ENCODE peak calls at places on chromosome 9, in ten cellular contexts. F is suprapubic skin, I is transverse colon, Y is SK-N-SH, R is upper lobe of left lung, W is GM12878, A is H1, K is HepG2, N is esophagus muscularis mucosa, Q is stomach. G is an unnamed sample.

GRCh38 chr9:26951794-26952193 is 4.4 kb upstream of the IFT74 start:
- DNase-seq in F (no peak), I (no peak), Y (no peak), R (no peak), W (no peak), A (no peak), K (no peak), N (no peak), Q (no peak), G (no peak)

GRCh38 chr9:91426123-91426745 is 2.6 kb upstream of the NFIL3 start:
- DNase-seq in F (no peak), I (no peak), Y (peak; percentile 43), R (no peak), W (no peak), A (no peak), K (peak; percentile 53), N (no peak), Q (no peak), G (no peak)

GRCh38 chr9:124088476-124088837 is 76.9 kb downstream of the LHX2 start:
- DNase-seq in F (no peak), I (no peak), Y (no peak), R (no peak), W (no peak), A (no peak), K (no peak), N (no peak), Q (no peak), G (no peak)

GRCh38 chr9:124792976-124793594 is 16.2 kb downstream of the OLFML2A start:
- DNase-seq in F (no peak), I (no peak), Y (no peak), R (peak; percentile 35), W (no peak), A (no peak), K (no peak), N (no peak), Q (no peak), G (no peak)

GRCh38 chr9:36504154-36504550 is 68.5 kb upstream of the MELK start:
- DNase-seq in F (no peak), I (no peak), Y (no peak), R (no peak), W (no peak), A (no peak), K (no peak), N (no peak), Q (no peak), G (no peak)

GRCh38 chr9:120910643-120911042 is 16.0 kb downstream of the TRAF1 start:
- DNase-seq in F (no peak), I (no peak), Y (no peak), R (no peak), W (no peak), A (no peak), K (no peak), N (no peak), Q (no peak), G (no peak)

GRCh38 chr9:72980600-72981265 is 27.9 kb upstream of the ALDH1A1 start:
- DNase-seq in F (no peak), I (no peak), Y (no peak), R (no peak), W (no peak), A (no peak), K (peak; percentile 80), N (no peak), Q (no peak), G (no peak)

GRCh38 chr9:137380171-137380570 is 42.8 kb downstream of the EXD3 start:
- DNase-seq in F (no peak), I (no peak), Y (peak; percentile 32), R (no peak), W (no peak), A (no peak), K (no peak), N (no peak), Q (no peak), G (no peak)

GRCh38 chr9:20618361-20618799 is 3.9 kb downstream of the MLLT3 start:
- DNase-seq in F (no peak), I (peak; percentile 45), Y (no peak), R (peak; percentile 56), W (no peak), A (no peak), K (peak; percentile 14), N (no peak), Q (peak; percentile 54), G (no peak)

GRCh38 chr9:16320338-16320902 is 550.0 kb downstream of the BNC2 start:
- DNase-seq in F (peak; percentile 67), I (no peak), Y (no peak), R (no peak), W (no peak), A (no peak), K (no peak), N (no peak), Q (no peak), G (peak; percentile 38)

GRCh38 chr9:107455461-107456155 is 34.0 kb downstream of the KLF4 start:
- DNase-seq in F (no peak), I (no peak), Y (no peak), R (no peak), W (no peak), A (no peak), K (no peak), N (no peak), Q (no peak), G (no peak)

GRCh38 chr9:69044226-69045219 is 9.0 kb downstream of the FXN start:
- DNase-seq in F (no peak), I (no peak), Y (peak; percentile 50), R (no peak), W (no peak), A (no peak), K (no peak), N (no peak), Q (no peak), G (no peak)

GRCh38 chr9:69180670-69181069 is 6.6 kb downstream of the TJP2 start:
- DNase-seq in F (no peak), I (peak; percentile 22), Y (peak; percentile 74), R (peak; percentile 53), W (no peak), A (no peak), K (peak; percentile 93), N (no peak), Q (peak; percentile 54), G (no peak)

GRCh38 chr9:3434594-3434993 is 91.2 kb downstream of the RFX3 start:
- DNase-seq in F (no peak), I (no peak), Y (no peak), R (no peak), W (no peak), A (no peak), K (no peak), N (no peak), Q (no peak), G (no peak)

GRCh38 chr9:63859475-63860215 is 1425.4 kb downstream of the FOXD4L5 start:
- DNase-seq in F (no peak), I (no peak), Y (peak; percentile 86), R (no peak), W (no peak), A (no peak), K (peak; percentile 49), N (peak; percentile 92), Q (no peak), G (no peak)

GRCh38 chr9:125990793-125991220 is 243.6 kb downstream of the PBX3 start:
- DNase-seq in F (no peak), I (no peak), Y (peak; percentile 91), R (peak; percentile 13), W (no peak), A (no peak), K (no peak), N (no peak), Q (no peak), G (peak; percentile 59)
- TF ChIP-seq POLR2AphosphoS5 in F (no peak), I (no peak), Y (no peak), R (no peak), W (no peak), A (no peak), K (no peak), N (no peak), Q (no peak), G (no peak)

GRCh38 chr9:129498451-129499376 is 122.2 kb downstream of the C9orf50 start:
- DNase-seq in F (no peak), I (no peak), Y (no peak), R (no peak), W (no peak), A (no peak), K (no peak), N (no peak), Q (no peak), G (no peak)

GRCh38 chr9:129500863-129501770 is 119.8 kb downstream of the C9orf50 start:
- DNase-seq in F (no peak), I (no peak), Y (no peak), R (no peak), W (no peak), A (no peak), K (no peak), N (no peak), Q (no peak), G (no peak)

GRCh38 chr9:129504404-129504803 is 116.5 kb downstream of the C9orf50 start:
- DNase-seq in F (no peak), I (no peak), Y (no peak), R (no peak), W (no peak), A (no peak), K (no peak), N (no peak), Q (no peak), G (no peak)

GRCh38 chr9:129500166-129500862 is 120.6 kb downstream of the C9orf50 start:
- DNase-seq in F (no peak), I (no peak), Y (peak; percentile 73), R (no peak), W (no peak), A (peak; percentile 65), K (no peak), N (no peak), Q (no peak), G (peak; percentile 76)

DNA sequence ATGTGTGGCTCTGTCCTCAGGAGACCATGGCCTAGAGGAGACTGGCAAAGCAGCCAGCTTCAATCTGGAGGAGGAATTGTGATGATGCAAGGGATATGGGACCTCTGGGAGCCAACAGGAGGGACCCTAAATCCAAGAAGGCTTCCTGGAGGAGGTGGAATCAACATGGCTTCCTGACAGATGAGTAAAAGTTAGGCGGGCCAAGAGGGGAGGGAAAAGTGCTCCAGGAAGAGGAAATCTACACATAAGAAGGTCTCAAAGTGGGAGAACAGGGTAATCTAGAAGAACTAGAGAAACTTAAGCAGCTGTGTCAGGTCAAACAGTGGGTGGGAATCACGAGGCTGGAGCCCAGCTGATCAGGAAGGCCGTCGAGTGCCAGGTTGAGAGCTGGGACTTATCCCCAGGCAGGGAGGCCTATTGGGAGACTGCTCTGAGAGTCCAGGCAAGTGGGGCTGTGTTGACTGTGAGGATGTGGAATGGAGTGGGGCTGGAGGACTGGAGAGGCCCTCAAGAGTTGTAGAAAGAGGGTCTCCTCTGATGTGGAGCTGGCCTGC is 119.1 kb downstream of the C9orf50 start:
- DNase-seq in F (no peak), I (no peak), Y (no peak), R (peak; percentile 84), W (no peak), A (no peak), K (no peak), N (no peak), Q (no peak), G (peak; percentile 76)
- TF ChIP-seq EP300 in F (no peak), I (no peak), Y (no peak), R (no peak), W (no peak), A (no peak), K (no peak), N (no peak), Q (no peak), G (no peak)

GRCh38 chr9:89450213-89450612 is 47.7 kb downstream of the SEMA4D start:
- DNase-seq in F (no peak), I (no peak), Y (no peak), R (no peak), W (no peak), A (no peak), K (no peak), N (no peak), Q (no peak), G (no peak)
- TF ChIP-seq POLR2AphosphoS5 in F (no peak), I (no peak), Y (no peak), R (no peak), W (no peak), A (no peak), K (no peak), N (no peak), Q (no peak), G (no peak)

GRCh38 chr9:14030350-14030823 is 283.6 kb downstream of the NFIB start:
- DNase-seq in F (no peak), I (no peak), Y (peak; percentile 15), R (no peak), W (no peak), A (no peak), K (no peak), N (no peak), Q (no peak), G (no peak)
- TF ChIP-seq EP300 in F (no peak), I (no peak), Y (peak; percentile 16), R (no peak), W (no peak), A (no peak), K (no peak), N (no peak), Q (no peak), G (no peak)

G was measured in sigmoid colon.